ENCODE peak calls at places on chromosomes 11 and 22, in seven cellular contexts. One of them, this sample, is unnamed.

GRCh38 chr22:26775394-26775793 is 118.0 kb downstream of the MIAT start:
- DNase-seq in pulmonary artery endothelial cell: no peak
- DNase-seq in dorsolateral prefrontal cortex: no peak
- DNase-seq in activated CD4-positive, CD25-positive, alpha-beta regulatory T cell: no peak
- DNase-seq in activated T-cell treated with anti-CD3 and anti-CD28 coated beads for 1 hour: no peak
- DNase-seq in NCI-H1930: no peak
- DNase-seq in NCI-H1092 treated with DMSO at 0.1 percent for 48 hours: no peak
- DNase-seq in this sample: no peak

GRCh38 chr11:130819561-130819960 is 96.7 kb downstream of the SNX19 start:
- DNase-seq in pulmonary artery endothelial cell: no peak
- DNase-seq in dorsolateral prefrontal cortex: no peak
- DNase-seq in activated T-cell treated with anti-CD3 and anti-CD28 coated beads for 1 hour: no peak
- DNase-seq in NCI-H1930: no peak
- DNase-seq in NCI-H1092 treated with DMSO at 0.1 percent for 48 hours: no peak
- DNase-seq in activated CD4-positive, CD25-positive, alpha-beta regulatory T cell: no peak
- DNase-seq in this sample: no peak

GRCh38 chr22:17114958-17115235 is 6.3 kb downstream of the TMEM121B start:
- DNase-seq in pulmonary artery endothelial cell: no peak
- DNase-seq in activated CD4-positive, CD25-positive, alpha-beta regulatory T cell: no peak
- DNase-seq in NCI-H1092 treated with DMSO at 0.1 percent for 48 hours: no peak
- DNase-seq in activated T-cell treated with anti-CD3 and anti-CD28 coated beads for 1 hour: no peak
- DNase-seq in NCI-H1930: no peak
- DNase-seq in dorsolateral prefrontal cortex: no peak
- DNase-seq in this sample: peak; percentile 38

GRCh38 chr11:44397586-44398178 is 87.7 kb upstream of the ALX4 start:
- DNase-seq in activated T-cell treated with anti-CD3 and anti-CD28 coated beads for 1 hour: no peak
- DNase-seq in dorsolateral prefrontal cortex: no peak
- DNase-seq in activated CD4-positive, CD25-positive, alpha-beta regulatory T cell: no peak
- DNase-seq in NCI-H1930: no peak
- DNase-seq in pulmonary artery endothelial cell: no peak
- DNase-seq in NCI-H1092 treated with DMSO at 0.1 percent for 48 hours: no peak
- DNase-seq in this sample: no peak

GRCh38 chr11:64817476-64817875 is 7.1 kb upstream of the MEN1 start:
- DNase-seq in NCI-H1092 treated with DMSO at 0.1 percent for 48 hours: no peak
- DNase-seq in dorsolateral prefrontal cortex: no peak
- DNase-seq in activated T-cell treated with anti-CD3 and anti-CD28 coated beads for 1 hour: no peak
- DNase-seq in pulmonary artery endothelial cell: no peak
- DNase-seq in activated CD4-positive, CD25-positive, alpha-beta regulatory T cell: no peak
- DNase-seq in NCI-H1930: no peak
- DNase-seq in this sample: no peak

GRCh38 chr11:120139316-120140069 is 1.6 kb upstream of the TRIM29 start:
- DNase-seq in NCI-H1930: no peak
- DNase-seq in activated T-cell treated with anti-CD3 and anti-CD28 coated beads for 1 hour: no peak
- DNase-seq in pulmonary artery endothelial cell: no peak
- DNase-seq in dorsolateral prefrontal cortex: no peak
- DNase-seq in NCI-H1092 treated with DMSO at 0.1 percent for 48 hours: no peak
- DNase-seq in activated CD4-positive, CD25-positive, alpha-beta regulatory T cell: no peak
- DNase-seq in this sample: peak; percentile 61

GRCh38 chr11:20103281-20103680 is 57.0 kb downstream of the DBX1 start:
- DNase-seq in NCI-H1092 treated with DMSO at 0.1 percent for 48 hours: no peak
- DNase-seq in NCI-H1930: no peak
- DNase-seq in activated CD4-positive, CD25-positive, alpha-beta regulatory T cell: no peak
- DNase-seq in activated T-cell treated with anti-CD3 and anti-CD28 coated beads for 1 hour: no peak
- DNase-seq in dorsolateral prefrontal cortex: no peak
- DNase-seq in pulmonary artery endothelial cell: no peak
- DNase-seq in this sample: no peak

GRCh38 chr11:88827018-88827676 is 238.6 kb downstream of the GRM5 start:
- DNase-seq in NCI-H1930: no peak
- DNase-seq in dorsolateral prefrontal cortex: no peak
- DNase-seq in activated CD4-positive, CD25-positive, alpha-beta regulatory T cell: no peak
- DNase-seq in NCI-H1092 treated with DMSO at 0.1 percent for 48 hours: no peak
- DNase-seq in pulmonary artery endothelial cell: no peak
- DNase-seq in activated T-cell treated with anti-CD3 and anti-CD28 coated beads for 1 hour: no peak
- DNase-seq in this sample: no peak

GRCh38 chr11:1305063-1305495 is 4.4 kb downstream of the TOLLIP start:
- DNase-seq in activated T-cell treated with anti-CD3 and anti-CD28 coated beads for 1 hour: no peak
- DNase-seq in activated CD4-positive, CD25-positive, alpha-beta regulatory T cell: no peak
- DNase-seq in NCI-H1092 treated with DMSO at 0.1 percent for 48 hours: no peak
- DNase-seq in dorsolateral prefrontal cortex: no peak
- DNase-seq in NCI-H1930: no peak
- DNase-seq in pulmonary artery endothelial cell: no peak
- DNase-seq in this sample: no peak

This sample was measured in chondrocyte.